ENCODE peak calls at places on chromosomes 6 and 20, in nine cellular contexts. One of them, this sample, is unnamed.

GRCh38 chr20:49866051-49866450 is 49.3 kb downstream of the SPATA2 start:
- DNase-seq in nucleus accumbens: no peak
- DNase-seq in HFF-Myc: peak; percentile 80
- DNase-seq in left cardiac atrium: no peak
- DNase-seq in heart left ventricle: no peak
- DNase-seq in activated T-helper 1 cell treated with anti-CD3 and anti-CD28 coated beads, Interleukin-12 subunit alpha, Interleukin-12 subunit beta, Interleukin-2, Interleukin-4 antibody, amounts not matched to agents 30 ng/mL and 10 ng/mL and 1 ng/mL, durations not matched to agents 14 hours and 24 hours and 36 hours: no peak
- DNase-seq in MM.1S: no peak
- DNase-seq in NCI-H2171 treated with DMSO at 0.1 percent for 48 hours: no peak
- DNase-seq in transverse colon: no peak
- DNase-seq in this sample: no peak

GRCh38 chr6:45949256-45949655 is 66.4 kb downstream of the CLIC5 start:
- DNase-seq in nucleus accumbens: no peak
- DNase-seq in HFF-Myc: no peak
- DNase-seq in left cardiac atrium: no peak
- DNase-seq in heart left ventricle: no peak
- DNase-seq in activated T-helper 1 cell treated with anti-CD3 and anti-CD28 coated beads, Interleukin-12 subunit alpha, Interleukin-12 subunit beta, Interleukin-2, Interleukin-4 antibody, amounts not matched to agents 30 ng/mL and 10 ng/mL and 1 ng/mL, durations not matched to agents 14 hours and 24 hours and 36 hours: no peak
- DNase-seq in MM.1S: no peak
- DNase-seq in NCI-H2171 treated with DMSO at 0.1 percent for 48 hours: no peak
- DNase-seq in transverse colon: peak; percentile 18
- DNase-seq in this sample: no peak

GRCh38 chr6:17966451-17966850 is 21.0 kb downstream of the KIF13A start:
- DNase-seq in nucleus accumbens: no peak
- DNase-seq in HFF-Myc: no peak
- DNase-seq in left cardiac atrium: no peak
- DNase-seq in heart left ventricle: no peak
- DNase-seq in activated T-helper 1 cell treated with anti-CD3 and anti-CD28 coated beads, Interleukin-12 subunit alpha, Interleukin-12 subunit beta, Interleukin-2, Interleukin-4 antibody, amounts not matched to agents 30 ng/mL and 10 ng/mL and 1 ng/mL, durations not matched to agents 14 hours and 24 hours and 36 hours: no peak
- DNase-seq in MM.1S: no peak
- DNase-seq in NCI-H2171 treated with DMSO at 0.1 percent for 48 hours: no peak
- DNase-seq in transverse colon: no peak
- DNase-seq in this sample: no peak

GRCh38 chr6:16639689-16640480 is 121.4 kb downstream of the ATXN1 start:
- DNase-seq in nucleus accumbens: no peak
- DNase-seq in HFF-Myc: peak; percentile 42
- DNase-seq in left cardiac atrium: no peak
- DNase-seq in heart left ventricle: no peak
- DNase-seq in activated T-helper 1 cell treated with anti-CD3 and anti-CD28 coated beads, Interleukin-12 subunit alpha, Interleukin-12 subunit beta, Interleukin-2, Interleukin-4 antibody, amounts not matched to agents 30 ng/mL and 10 ng/mL and 1 ng/mL, durations not matched to agents 14 hours and 24 hours and 36 hours: no peak
- DNase-seq in MM.1S: no peak
- DNase-seq in NCI-H2171 treated with DMSO at 0.1 percent for 48 hours: no peak
- DNase-seq in transverse colon: no peak
- DNase-seq in this sample: no peak

GRCh38 chr6:12537389-12537788 is 179.2 kb upstream of the PHACTR1 start:
- DNase-seq in nucleus accumbens: no peak
- DNase-seq in HFF-Myc: no peak
- DNase-seq in left cardiac atrium: no peak
- DNase-seq in heart left ventricle: no peak
- DNase-seq in activated T-helper 1 cell treated with anti-CD3 and anti-CD28 coated beads, Interleukin-12 subunit alpha, Interleukin-12 subunit beta, Interleukin-2, Interleukin-4 antibody, amounts not matched to agents 30 ng/mL and 10 ng/mL and 1 ng/mL, durations not matched to agents 14 hours and 24 hours and 36 hours: no peak
- DNase-seq in MM.1S: no peak
- DNase-seq in NCI-H2171 treated with DMSO at 0.1 percent for 48 hours: no peak
- DNase-seq in transverse colon: no peak
- DNase-seq in this sample: no peak

GRCh38 chr20:56353356-56353755 is 5.4 kb upstream of the FAM210B start:
- DNase-seq in nucleus accumbens: no peak
- DNase-seq in HFF-Myc: no peak
- DNase-seq in left cardiac atrium: no peak
- DNase-seq in heart left ventricle: no peak
- DNase-seq in activated T-helper 1 cell treated with anti-CD3 and anti-CD28 coated beads, Interleukin-12 subunit alpha, Interleukin-12 subunit beta, Interleukin-2, Interleukin-4 antibody, amounts not matched to agents 30 ng/mL and 10 ng/mL and 1 ng/mL, durations not matched to agents 14 hours and 24 hours and 36 hours: no peak
- DNase-seq in MM.1S: no peak
- DNase-seq in NCI-H2171 treated with DMSO at 0.1 percent for 48 hours: no peak
- DNase-seq in transverse colon: no peak
- DNase-seq in this sample: no peak

GRCh38 chr6:69732045-69732444 is 64.8 kb downstream of the LMBRD1 start:
- DNase-seq in nucleus accumbens: no peak
- DNase-seq in HFF-Myc: no peak
- DNase-seq in left cardiac atrium: no peak
- DNase-seq in heart left ventricle: no peak
- DNase-seq in activated T-helper 1 cell treated with anti-CD3 and anti-CD28 coated beads, Interleukin-12 subunit alpha, Interleukin-12 subunit beta, Interleukin-2, Interleukin-4 antibody, amounts not matched to agents 30 ng/mL and 10 ng/mL and 1 ng/mL, durations not matched to agents 14 hours and 24 hours and 36 hours: no peak
- DNase-seq in MM.1S: no peak
- DNase-seq in NCI-H2171 treated with DMSO at 0.1 percent for 48 hours: no peak
- DNase-seq in transverse colon: no peak
- DNase-seq in this sample: no peak

GRCh38 chr6:86937219-86938079 is at the start of gene HTR1E:
- DNase-seq in nucleus accumbens: peak; percentile 47
- DNase-seq in HFF-Myc: no peak
- DNase-seq in left cardiac atrium: peak; percentile 22
- DNase-seq in heart left ventricle: peak; percentile 23
- DNase-seq in activated T-helper 1 cell treated with anti-CD3 and anti-CD28 coated beads, Interleukin-12 subunit alpha, Interleukin-12 subunit beta, Interleukin-2, Interleukin-4 antibody, amounts not matched to agents 30 ng/mL and 10 ng/mL and 1 ng/mL, durations not matched to agents 14 hours and 24 hours and 36 hours: no peak
- DNase-seq in MM.1S: peak; percentile 46
- DNase-seq in NCI-H2171 treated with DMSO at 0.1 percent for 48 hours: peak; percentile 72
- DNase-seq in transverse colon: no peak
- DNase-seq in this sample: peak; percentile 9

GRCh38 chr6:31719001-31719400 is 2.5 kb downstream of the LY6G6C start:
- DNase-seq in nucleus accumbens: no peak
- DNase-seq in HFF-Myc: no peak
- DNase-seq in left cardiac atrium: no peak
- DNase-seq in heart left ventricle: no peak
- DNase-seq in activated T-helper 1 cell treated with anti-CD3 and anti-CD28 coated beads, Interleukin-12 subunit alpha, Interleukin-12 subunit beta, Interleukin-2, Interleukin-4 antibody, amounts not matched to agents 30 ng/mL and 10 ng/mL and 1 ng/mL, durations not matched to agents 14 hours and 24 hours and 36 hours: no peak
- DNase-seq in MM.1S: no peak
- DNase-seq in NCI-H2171 treated with DMSO at 0.1 percent for 48 hours: no peak
- DNase-seq in transverse colon: no peak
- DNase-seq in this sample: no peak

GRCh38 chr20:5402903-5403531 is 86.3 kb upstream of the PROKR2 start:
- DNase-seq in nucleus accumbens: no peak
- DNase-seq in HFF-Myc: peak; percentile 5
- DNase-seq in left cardiac atrium: no peak
- DNase-seq in heart left ventricle: no peak
- DNase-seq in activated T-helper 1 cell treated with anti-CD3 and anti-CD28 coated beads, Interleukin-12 subunit alpha, Interleukin-12 subunit beta, Interleukin-2, Interleukin-4 antibody, amounts not matched to agents 30 ng/mL and 10 ng/mL and 1 ng/mL, durations not matched to agents 14 hours and 24 hours and 36 hours: peak; percentile 1
- DNase-seq in MM.1S: peak; percentile 21
- DNase-seq in NCI-H2171 treated with DMSO at 0.1 percent for 48 hours: peak; percentile 39
- DNase-seq in transverse colon: peak; percentile 9
- DNase-seq in this sample: no peak

GRCh38 chr20:14637441-14637840 is 300.0 kb upstream of the FLRT3 start:
- DNase-seq in nucleus accumbens: no peak
- DNase-seq in HFF-Myc: no peak
- DNase-seq in left cardiac atrium: no peak
- DNase-seq in heart left ventricle: no peak
- DNase-seq in activated T-helper 1 cell treated with anti-CD3 and anti-CD28 coated beads, Interleukin-12 subunit alpha, Interleukin-12 subunit beta, Interleukin-2, Interleukin-4 antibody, amounts not matched to agents 30 ng/mL and 10 ng/mL and 1 ng/mL, durations not matched to agents 14 hours and 24 hours and 36 hours: no peak
- DNase-seq in MM.1S: no peak
- DNase-seq in NCI-H2171 treated with DMSO at 0.1 percent for 48 hours: no peak
- DNase-seq in transverse colon: no peak
- DNase-seq in this sample: no peak

GRCh38 chr20:1805816-1806215 is 89.4 kb upstream of the SIRPA start:
- DNase-seq in nucleus accumbens: no peak
- DNase-seq in HFF-Myc: no peak
- DNase-seq in left cardiac atrium: no peak
- DNase-seq in heart left ventricle: no peak
- DNase-seq in activated T-helper 1 cell treated with anti-CD3 and anti-CD28 coated beads, Interleukin-12 subunit alpha, Interleukin-12 subunit beta, Interleukin-2, Interleukin-4 antibody, amounts not matched to agents 30 ng/mL and 10 ng/mL and 1 ng/mL, durations not matched to agents 14 hours and 24 hours and 36 hours: no peak
- DNase-seq in MM.1S: no peak
- DNase-seq in NCI-H2171 treated with DMSO at 0.1 percent for 48 hours: no peak
- DNase-seq in transverse colon: no peak
- DNase-seq in this sample: no peak

GRCh38 chr6:169990095-169991030 is 238.9 kb downstream of the ERMARD start:
- DNase-seq in nucleus accumbens: no peak
- DNase-seq in HFF-Myc: no peak
- DNase-seq in left cardiac atrium: no peak
- DNase-seq in heart left ventricle: no peak
- DNase-seq in activated T-helper 1 cell treated with anti-CD3 and anti-CD28 coated beads, Interleukin-12 subunit alpha, Interleukin-12 subunit beta, Interleukin-2, Interleukin-4 antibody, amounts not matched to agents 30 ng/mL and 10 ng/mL and 1 ng/mL, durations not matched to agents 14 hours and 24 hours and 36 hours: peak; percentile 7
- DNase-seq in MM.1S: no peak
- DNase-seq in NCI-H2171 treated with DMSO at 0.1 percent for 48 hours: no peak
- DNase-seq in transverse colon: peak; percentile 50
- DNase-seq in this sample: no peak

GRCh38 chr6:118709859-118710350 is 58.5 kb upstream of the CEP85L start:
- DNase-seq in nucleus accumbens: no peak
- DNase-seq in HFF-Myc: peak; percentile 86
- DNase-seq in left cardiac atrium: no peak
- DNase-seq in heart left ventricle: no peak
- DNase-seq in activated T-helper 1 cell treated with anti-CD3 and anti-CD28 coated beads, Interleukin-12 subunit alpha, Interleukin-12 subunit beta, Interleukin-2, Interleukin-4 antibody, amounts not matched to agents 30 ng/mL and 10 ng/mL and 1 ng/mL, durations not matched to agents 14 hours and 24 hours and 36 hours: peak; percentile 77
- DNase-seq in MM.1S: peak; percentile 85
- DNase-seq in NCI-H2171 treated with DMSO at 0.1 percent for 48 hours: peak; percentile 63
- DNase-seq in transverse colon: peak; percentile 55
- DNase-seq in this sample: no peak

GRCh38 chr6:128474933-128475332 is 45.5 kb downstream of the PTPRK start:
- DNase-seq in nucleus accumbens: no peak
- DNase-seq in HFF-Myc: no peak
- DNase-seq in left cardiac atrium: no peak
- DNase-seq in heart left ventricle: no peak
- DNase-seq in activated T-helper 1 cell treated with anti-CD3 and anti-CD28 coated beads, Interleukin-12 subunit alpha, Interleukin-12 subunit beta, Interleukin-2, Interleukin-4 antibody, amounts not matched to agents 30 ng/mL and 10 ng/mL and 1 ng/mL, durations not matched to agents 14 hours and 24 hours and 36 hours: no peak
- DNase-seq in MM.1S: no peak
- DNase-seq in NCI-H2171 treated with DMSO at 0.1 percent for 48 hours: no peak
- DNase-seq in transverse colon: no peak
- DNase-seq in this sample: no peak

GRCh38 chr6:136129365-136129764 is 120.7 kb downstream of the MTFR2 start:
- DNase-seq in nucleus accumbens: no peak
- DNase-seq in HFF-Myc: no peak
- DNase-seq in left cardiac atrium: peak; percentile 34
- DNase-seq in heart left ventricle: peak; percentile 28
- DNase-seq in activated T-helper 1 cell treated with anti-CD3 and anti-CD28 coated beads, Interleukin-12 subunit alpha, Interleukin-12 subunit beta, Interleukin-2, Interleukin-4 antibody, amounts not matched to agents 30 ng/mL and 10 ng/mL and 1 ng/mL, durations not matched to agents 14 hours and 24 hours and 36 hours: no peak
- DNase-seq in MM.1S: no peak
- DNase-seq in NCI-H2171 treated with DMSO at 0.1 percent for 48 hours: no peak
- DNase-seq in transverse colon: no peak
- DNase-seq in this sample: no peak

GRCh38 chr6:27608916-27609883 is 136.3 kb upstream of the ZNF184 start:
- DNase-seq in nucleus accumbens: no peak
- DNase-seq in HFF-Myc: no peak
- DNase-seq in left cardiac atrium: no peak
- DNase-seq in heart left ventricle: no peak
- DNase-seq in activated T-helper 1 cell treated with anti-CD3 and anti-CD28 coated beads, Interleukin-12 subunit alpha, Interleukin-12 subunit beta, Interleukin-2, Interleukin-4 antibody, amounts not matched to agents 30 ng/mL and 10 ng/mL and 1 ng/mL, durations not matched to agents 14 hours and 24 hours and 36 hours: no peak
- DNase-seq in MM.1S: peak; percentile 59
- DNase-seq in NCI-H2171 treated with DMSO at 0.1 percent for 48 hours: peak; percentile 3
- DNase-seq in transverse colon: no peak
- DNase-seq in this sample: no peak

GRCh38 chr6:152648090-152648489 is 10.9 kb upstream of the SYNE1 start:
- DNase-seq in nucleus accumbens: no peak
- DNase-seq in HFF-Myc: no peak
- DNase-seq in left cardiac atrium: no peak
- DNase-seq in heart left ventricle: no peak
- DNase-seq in activated T-helper 1 cell treated with anti-CD3 and anti-CD28 coated beads, Interleukin-12 subunit alpha, Interleukin-12 subunit beta, Interleukin-2, Interleukin-4 antibody, amounts not matched to agents 30 ng/mL and 10 ng/mL and 1 ng/mL, durations not matched to agents 14 hours and 24 hours and 36 hours: no peak
- DNase-seq in MM.1S: no peak
- DNase-seq in NCI-H2171 treated with DMSO at 0.1 percent for 48 hours: no peak
- DNase-seq in transverse colon: no peak
- DNase-seq in this sample: no peak